ENCODE peak calls at places on chromosomes 16 and 17, in five cellular contexts. T is fibroblast of pulmonary artery, Y is endothelial cell, R is stomach, G is cardiac fibroblast. A is an unnamed sample.

GRCh38 chr17:59914274-59914854 is 21.4 kb downstream of the RPS6KB1 start:
- DNase-seq in T (peak), G (peak), Y (no peak), R (no peak), A (no peak)

GRCh38 chr17:28871056-28871579 is 16.3 kb downstream of the ERAL1 start:
- DNase-seq in Y (no peak), T (no peak), G (no peak), R (no peak), A (no peak)

GRCh38 chr17:71349908-71350600 is 770.8 kb upstream of the SOX9 start:
- DNase-seq in Y (no peak), T (peak), G (peak), R (no peak), A (no peak)

GRCh38 chr17:76382803-76383644 is 1.4 kb upstream of the SPHK1 start:
- DNase-seq in Y (peak), G (peak), T (peak), R (peak), A (peak)

GRCh38 chr17:17498606-17499301 is 2.6 kb upstream of the RASD1 start:
- DNase-seq in Y (no peak), R (no peak), T (no peak), G (no peak), A (no peak)

GRCh38 chr17:46769531-46770438 is 48.7 kb downstream of the WNT3 start:
- DNase-seq in Y (no peak), R (peak), G (no peak), T (no peak), A (no peak)

GRCh38 chr16:1335211-1335971 is 1.9 kb downstream of the BAIAP3 start:
- DNase-seq in R (no peak), G (no peak), T (no peak), Y (no peak), A (no peak)

GRCh38 chr16:29290631-29291247 is 115.8 kb downstream of the NPIPB11 start:
- DNase-seq in R (peak), G (peak), Y (peak), T (peak), A (peak)

GRCh38 chr17:3698139-3698538 is 2.2 kb upstream of the P2RX5 start:
- DNase-seq in Y (no peak), G (no peak), T (no peak), R (no peak), A (no peak)

GRCh38 chr16:18789850-18790706 is at the start of gene RPS15A:
- DNase-seq in Y (peak), R (peak), G (peak), T (peak), A (peak)

GRCh38 chr17:40326014-40326831 is 17.2 kb downstream of the RARA start:
- DNase-seq in T (no peak), G (no peak), R (no peak), Y (no peak), A (no peak)

GRCh38 chr16:535446-536405 is 8.2 kb downstream of the CAPN15 start:
- DNase-seq in T (peak), R (peak), G (peak), Y (no peak), A (no peak)

GRCh38 chr16:19291459-19291858 is 5.9 kb downstream of the CLEC19A start:
- DNase-seq in G (peak), T (peak), Y (no peak), R (no peak), A (peak)

DNA sequence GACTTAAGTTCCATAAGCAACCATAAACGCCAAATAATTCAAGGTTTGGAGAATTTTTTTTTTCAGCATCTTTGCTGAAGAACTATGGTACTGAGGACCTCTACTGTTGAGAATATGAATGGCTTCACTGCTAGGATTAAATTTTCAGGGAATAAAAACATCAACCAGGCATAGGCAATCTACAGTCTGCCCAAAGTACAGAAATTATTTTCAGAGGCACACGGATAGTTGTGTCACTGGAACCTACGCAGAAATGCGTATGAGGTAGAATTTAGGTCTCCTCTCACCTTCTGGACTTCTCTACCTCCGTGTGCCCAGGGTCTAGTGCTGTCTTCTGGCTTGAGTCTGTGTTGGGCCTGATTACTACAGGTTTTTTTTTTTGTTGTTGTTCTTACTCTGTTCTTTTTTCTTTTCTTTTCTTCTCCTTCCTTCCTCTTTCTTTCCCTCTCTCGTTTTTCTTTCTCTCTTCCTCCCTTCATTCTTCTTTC is 39.7 kb downstream of the NACA2 start:
- DNase-seq in R (no peak), G (peak), Y (no peak), T (peak), A (no peak)
- TF ChIP-seq CTCF in R (peak), G (peak), Y (peak), T (peak), A (peak)

DNA sequence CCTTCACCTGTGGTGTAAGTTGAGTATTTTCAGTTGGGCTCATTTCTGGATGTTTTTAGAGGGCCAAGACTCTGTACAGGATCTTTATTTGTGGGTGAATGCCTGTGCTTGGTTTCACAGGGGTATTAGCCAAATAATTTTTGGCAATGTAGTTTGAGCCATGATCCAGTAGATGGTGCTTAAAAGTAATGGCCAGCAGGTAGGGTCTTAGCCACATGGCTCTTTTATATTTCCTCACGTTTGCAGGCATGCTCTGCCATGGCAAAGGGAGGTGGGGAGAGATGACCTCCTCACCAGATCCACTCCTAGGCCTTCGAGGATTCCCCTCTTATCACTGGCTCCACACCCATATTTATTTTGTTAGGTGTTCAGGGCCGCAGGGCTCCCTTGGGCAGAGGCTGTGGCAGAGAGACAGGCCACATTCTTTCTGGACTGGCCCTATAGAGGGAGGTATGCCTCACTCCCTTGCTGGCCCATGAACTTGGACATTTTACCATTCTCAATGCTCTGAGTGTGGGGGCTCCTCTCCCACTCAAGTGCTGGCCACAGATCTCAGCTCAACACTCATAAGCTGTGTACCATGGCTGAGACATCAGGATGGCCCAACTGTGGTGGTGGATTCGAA is 417.1 kb downstream of the XYLT1 start:
- DNase-seq in G (no peak), Y (no peak), R (no peak), T (no peak), A (no peak)
- TF ChIP-seq CTCF in G (no peak), Y (no peak), R (no peak), T (no peak), A (peak)

GRCh38 chr16:65989861-65990260 is 376.6 kb upstream of the CDH5 start:
- DNase-seq in Y (no peak), R (no peak), T (no peak), G (peak), A (no peak)
- TF ChIP-seq CTCF in Y (no peak), R (no peak), T (no peak), G (no peak), A (no peak)

DNA sequence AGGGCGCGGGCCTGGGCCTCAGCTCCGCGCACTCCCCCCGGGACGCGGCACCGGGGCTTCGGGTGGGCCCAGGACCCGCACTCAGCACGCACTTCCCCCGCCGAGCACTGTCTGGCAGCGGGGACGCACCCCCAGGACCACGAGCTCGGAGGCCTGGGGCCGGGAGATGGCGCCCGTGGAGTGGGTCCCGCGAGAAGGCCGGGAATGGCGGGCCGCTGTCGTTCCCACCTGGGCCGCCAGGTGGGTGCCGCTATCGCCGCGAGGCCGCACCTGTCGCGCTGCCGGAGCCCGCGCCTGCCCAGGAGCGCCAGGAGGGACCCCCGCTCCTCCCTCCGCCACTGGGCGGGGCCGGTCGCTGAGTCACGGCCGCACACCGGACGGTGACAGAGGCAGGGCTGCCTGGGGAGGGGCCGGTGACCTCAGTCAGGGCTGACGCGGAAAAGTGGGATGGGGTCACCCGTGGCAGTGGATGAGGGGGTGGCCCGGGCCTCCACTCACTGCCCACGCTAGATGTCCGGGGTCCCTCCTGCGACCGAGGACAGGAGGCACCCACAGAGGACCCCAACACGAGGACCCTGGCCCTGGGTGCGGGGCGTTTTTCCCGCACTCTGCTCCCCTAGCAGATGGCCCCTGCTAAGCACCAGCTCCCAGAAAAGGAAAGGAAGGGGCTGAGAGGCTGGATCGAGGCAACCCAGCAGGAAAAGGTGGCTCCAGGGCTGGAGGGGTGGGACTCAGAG is 6.9 kb upstream of the ACTG1 start:
- DNase-seq in T (no peak), Y (no peak), R (peak), G (no peak), A (no peak)
- TF ChIP-seq CTCF in T (no peak), Y (peak), R (peak), G (no peak), A (peak)

DNA sequence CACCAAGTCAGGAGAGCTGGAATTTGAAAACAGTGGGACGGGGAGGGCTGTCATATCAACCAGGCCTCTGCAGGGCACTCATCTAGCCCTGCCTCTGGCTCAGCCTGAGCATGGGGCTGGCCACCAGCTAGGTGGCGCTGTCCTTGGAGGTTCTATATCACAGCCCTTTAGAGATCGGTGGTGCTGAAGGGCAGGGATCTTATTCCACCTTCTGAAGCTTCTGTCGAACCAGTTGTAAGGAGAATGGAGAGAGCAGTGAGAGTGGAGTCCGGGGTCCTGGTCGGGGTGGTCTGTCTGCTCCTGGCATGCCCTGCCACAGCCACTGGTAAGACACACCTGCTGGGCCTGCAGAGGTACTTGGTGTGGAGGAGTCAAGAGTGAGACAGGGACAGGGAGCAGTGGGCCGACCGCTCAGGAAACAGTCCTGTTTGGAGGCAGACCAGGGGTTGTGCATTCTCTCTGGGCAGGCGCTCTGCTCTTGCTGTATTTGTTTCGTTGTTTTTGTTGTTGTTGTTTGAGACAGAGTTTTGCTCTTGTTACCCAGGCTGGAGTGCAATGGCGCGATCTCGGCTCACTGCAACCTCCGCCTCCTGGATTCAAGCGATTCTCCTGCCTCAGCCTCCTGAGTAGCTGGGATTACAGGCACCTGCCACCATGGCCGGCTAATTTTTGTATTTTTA is at the start of gene CES3:
- DNase-seq in T (peak), G (peak), R (peak), Y (peak), A (peak)
- TF ChIP-seq CTCF in T (peak), G (peak), R (peak), Y (peak), A (peak)

DNA sequence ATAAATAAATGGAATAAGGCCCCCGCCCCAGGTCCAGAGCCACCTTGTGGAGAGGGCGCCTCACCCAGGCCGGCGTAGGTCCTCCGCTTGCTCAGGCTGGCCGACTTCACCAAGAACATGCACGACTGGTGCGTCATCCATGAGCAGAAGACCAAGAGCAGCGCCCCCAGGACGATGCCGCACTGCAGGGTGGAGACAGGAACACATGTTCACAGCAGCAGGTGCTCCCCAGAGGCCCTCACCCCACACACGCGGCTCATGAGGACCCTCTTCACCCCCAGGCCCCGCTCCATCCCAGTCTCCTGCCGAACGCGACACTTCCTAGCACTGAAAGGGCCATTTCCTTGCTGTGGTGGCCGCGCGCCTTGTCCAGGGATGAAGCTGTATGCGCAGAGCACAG is 5.5 kb downstream of the SLC38A10 start:
- DNase-seq in R (no peak), T (no peak), Y (no peak), G (no peak), A (no peak)
- TF ChIP-seq CTCF in R (no peak), T (no peak), Y (no peak), G (no peak), A (no peak)

GRCh38 chr16:58741166-58741565 is 7.0 kb upstream of the GOT2 start:
- DNase-seq in G (no peak), T (no peak), R (no peak), Y (no peak), A (no peak)

GRCh38 chr16:58734459-58734787 is 307 bp upstream of the GOT2 start:
- DNase-seq in G (no peak), Y (no peak), T (no peak), R (no peak), A (no peak)

GRCh38 chr16:58733248-58733670 is 857 bp downstream of the GOT2 start:
- DNase-seq in G (peak), Y (no peak), T (peak), R (no peak), A (no peak)

GRCh38 chr16:58733671-58734458 is at the start of gene GOT2:
- DNase-seq in T (peak), G (peak), Y (peak), R (peak), A (peak)

DNA sequence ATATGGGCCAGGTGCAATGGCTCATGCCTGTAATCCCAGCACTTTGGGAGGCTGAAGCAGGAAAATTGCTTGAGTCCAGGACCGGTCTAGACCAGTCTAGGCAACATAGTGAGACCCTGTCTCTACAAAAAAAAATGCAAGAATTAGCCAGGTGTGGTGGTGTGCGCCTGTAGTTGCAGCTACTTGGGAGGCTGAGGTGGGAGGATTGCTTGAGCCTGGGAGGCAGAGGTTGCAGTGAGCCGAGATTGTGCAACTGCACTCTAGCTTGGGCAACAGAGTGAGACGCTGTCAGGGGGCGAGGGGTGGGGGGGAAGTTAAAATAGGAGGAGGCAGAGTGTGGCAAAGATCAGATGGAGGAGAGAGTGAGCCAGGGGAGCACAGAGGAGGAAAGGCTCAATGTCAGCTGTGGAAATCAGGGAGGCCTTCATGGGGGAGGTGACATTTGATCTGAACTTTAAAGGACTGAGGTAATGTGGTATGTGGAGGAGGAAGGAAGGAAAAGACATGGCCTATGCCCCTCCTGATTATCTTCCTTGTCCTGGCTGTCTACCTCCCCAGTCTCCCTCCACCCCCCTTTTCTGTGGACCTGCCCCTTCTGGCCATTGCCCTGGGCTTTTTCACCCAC is 4.7 kb upstream of the GOT2 start:
- DNase-seq in Y (no peak), G (no peak), R (no peak), T (no peak), A (no peak)
- TF ChIP-seq CTCF in Y (no peak), G (no peak), R (no peak), T (no peak), A (no peak)

GRCh38 chr16:75244225-75244792 is 7.1 kb downstream of the BCAR1 start:
- DNase-seq in Y (no peak), T (peak), R (peak), G (peak), A (no peak)
- TF ChIP-seq CTCF in Y (no peak), T (no peak), R (no peak), G (no peak), A (no peak)

DNA sequence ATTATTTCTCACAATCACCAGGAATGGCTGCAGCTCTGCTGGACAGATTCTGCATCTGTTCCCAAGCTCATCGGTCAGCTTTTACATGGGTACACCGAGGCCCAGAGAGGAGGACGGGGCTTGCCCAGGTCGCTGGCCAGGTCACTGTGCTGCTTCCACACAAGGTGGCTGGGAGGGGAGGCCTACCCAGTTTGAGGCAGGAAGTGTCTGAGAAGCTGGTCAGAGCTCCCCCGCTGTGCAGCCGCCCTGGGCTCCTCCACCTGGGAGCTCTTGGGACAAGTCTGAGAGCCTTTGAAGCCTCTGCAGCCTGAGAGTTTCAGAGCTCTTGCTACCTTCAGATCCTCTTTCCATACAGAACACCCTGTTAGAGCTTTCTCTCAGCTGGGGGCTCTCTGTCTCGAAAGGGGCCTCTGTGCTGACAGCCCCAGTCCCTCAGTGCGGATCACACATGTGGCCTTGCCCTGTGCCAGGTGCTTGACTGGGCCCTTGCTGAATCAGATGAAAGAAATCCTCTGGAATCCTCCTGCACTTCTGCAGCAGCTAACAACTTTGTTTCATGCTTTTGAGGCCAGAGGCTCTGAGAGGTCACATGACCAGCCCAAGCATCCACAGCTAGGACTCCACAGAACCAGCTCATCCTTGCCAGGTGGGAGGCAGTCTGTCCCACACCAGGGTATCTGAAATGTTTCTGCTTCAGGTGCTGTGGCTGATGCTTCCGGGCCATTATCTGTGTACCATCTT is 143.5 kb downstream of the CLEC16A start:
- DNase-seq in Y (no peak), R (no peak), G (no peak), T (no peak), A (no peak)
- TF ChIP-seq CTCF in Y (no peak), R (no peak), G (no peak), T (no peak), A (no peak)

DNA sequence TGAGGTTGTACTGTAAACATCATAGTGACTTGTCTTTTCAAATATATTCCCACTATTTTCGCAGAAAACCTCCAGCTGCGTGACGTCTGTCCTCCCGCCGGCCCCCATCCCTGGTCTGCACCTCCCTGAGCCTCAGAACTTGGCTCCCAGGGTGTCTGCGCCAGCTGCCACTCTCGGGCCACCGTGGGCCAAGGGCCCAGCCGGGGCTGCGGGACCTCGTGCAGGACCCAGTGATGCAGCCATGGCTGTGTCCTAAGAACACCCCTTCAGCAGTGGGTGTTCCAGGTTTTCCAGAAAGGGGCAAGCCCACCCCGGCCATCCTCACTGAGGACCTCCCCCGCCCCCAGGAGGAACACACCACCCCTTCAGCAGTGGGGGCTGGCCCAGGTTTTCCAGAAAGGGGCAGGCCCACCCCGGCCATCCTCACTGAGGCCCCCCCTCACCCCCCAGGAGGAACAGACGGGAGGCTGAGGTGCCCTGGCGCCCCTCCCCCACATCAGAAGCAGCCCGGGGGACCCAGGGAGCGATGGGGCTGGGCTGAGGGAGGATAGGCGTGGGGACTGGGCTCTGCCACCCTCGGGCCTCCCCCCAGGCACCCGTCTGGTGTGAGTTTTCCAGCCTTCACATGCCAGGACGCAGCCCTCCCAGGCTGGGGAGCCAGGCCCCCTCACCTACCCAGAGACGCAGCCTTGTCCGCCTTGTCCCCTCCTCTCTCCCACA is 12.2 kb upstream of the ZFPM1 start:
- DNase-seq in R (no peak), G (no peak), T (no peak), Y (no peak), A (no peak)
- TF ChIP-seq CTCF in R (no peak), G (no peak), T (no peak), Y (no peak), A (no peak)

A was measured in neural crest cell.